ENCODE peak calls at places on chromosomes 4 and X, in eight cellular contexts. E, T, I, S, N, F, K and U are unnamed samples.
A peak's percentile ranks its signal among the peaks of the same experiment; 100 is the strongest.

GRCh38 chr4:131091896-131092295 is 1995.9 kb downstream of the C4orf33 start:
- DNase-seq in I (no peak), K (no peak), N (peak; percentile 43), S (no peak), T (peak; percentile 74), E (peak; percentile 1), F (no peak), U (no peak)

GRCh38 chr4:174266416-174266815 is 17.1 kb downstream of the FBXO8 start:
- DNase-seq in N (no peak), S (no peak), I (no peak), E (no peak), F (no peak), T (no peak), K (no peak), U (no peak)

GRCh38 chr4:128847074-128847724 is 37.7 kb downstream of the JADE1 start:
- DNase-seq in I (no peak), F (no peak), E (no peak), T (no peak), K (peak; percentile 81), S (no peak), N (no peak), U (peak; percentile 49)

GRCh38 chr4:37597019-37597418 is 89.2 kb downstream of the RELL1 start:
- DNase-seq in N (no peak), K (no peak), F (no peak), I (no peak), E (no peak), T (no peak), S (no peak), U (no peak)

GRCh38 chr4:150033937-150034336 is 44.3 kb upstream of the DCLK2 start:
- DNase-seq in F (no peak), S (peak; percentile 36), K (no peak), N (peak; percentile 38), T (no peak), E (no peak), I (peak; percentile 53), U (no peak)

GRCh38 chrX:106649523-106650428 is 38.0 kb downstream of the RADX start:
- DNase-seq in I (no peak), T (no peak), S (no peak), F (no peak), N (no peak), E (no peak), K (no peak), U (no peak)

GRCh38 chr4:139887962-139888735 is 222.5 kb downstream of the MGST2 start:
- DNase-seq in T (peak; percentile 26), N (no peak), S (no peak), I (peak; percentile 16), K (no peak), F (no peak), E (peak; percentile 23), U (peak; percentile 75)

GRCh38 chrX:111483876-111484275 is 27.6 kb upstream of the SERTM2 start:
- DNase-seq in E (no peak), F (no peak), I (no peak), T (no peak), N (no peak), K (no peak), S (no peak), U (no peak)

GRCh38 chrX:108001218-108001814 is 19.1 kb upstream of the TEX13B start:
- DNase-seq in T (peak; percentile 68), K (no peak), N (peak; percentile 34), S (no peak), I (no peak), E (peak; percentile 19), F (no peak), U (no peak)

GRCh38 chr4:97917115-97917514 is 226.2 kb downstream of the STPG2 start:
- DNase-seq in I (no peak), S (no peak), E (no peak), K (peak; percentile 51), T (no peak), N (no peak), F (no peak), U (peak; percentile 46)

GRCh38 chrX:9688833-9689232 is 76.8 kb downstream of the GPR143 start:
- DNase-seq in S (no peak), E (no peak), T (no peak), N (no peak), I (no peak), K (no peak), F (peak; percentile 32), U (no peak)

GRCh38 chr4:42302348-42302747 is 94.9 kb upstream of the SHISA3 start:
- DNase-seq in F (no peak), E (peak; percentile 64), S (peak; percentile 29), I (no peak), K (no peak), N (peak; percentile 27), T (peak; percentile 82), U (no peak)

GRCh38 chr4:144580421-144580820 is 65.5 kb upstream of the HHIP start:
- DNase-seq in I (no peak), E (no peak), K (no peak), T (no peak), S (no peak), F (no peak), N (peak; percentile 53), U (no peak)

GRCh38 chrX:73851014-73852009 is 288.3 kb downstream of the CHIC1 start:
- DNase-seq in S (peak; percentile 87), N (no peak), F (peak; percentile 96), K (peak; percentile 90), T (no peak), I (peak; percentile 90), E (peak; percentile 70), U (peak; percentile 92)

GRCh38 chr4:109495514-109495913 is 61.9 kb downstream of the SEC24B start:
- DNase-seq in N (no peak), S (no peak), T (no peak), I (no peak), F (no peak), E (no peak), K (no peak), U (no peak)

GRCh38 chr4:120000591-120001296 is 65.9 kb downstream of the MAD2L1 start:
- DNase-seq in S (no peak), F (no peak), I (no peak), T (no peak), N (no peak), E (no peak), K (no peak), U (no peak)

DNA sequence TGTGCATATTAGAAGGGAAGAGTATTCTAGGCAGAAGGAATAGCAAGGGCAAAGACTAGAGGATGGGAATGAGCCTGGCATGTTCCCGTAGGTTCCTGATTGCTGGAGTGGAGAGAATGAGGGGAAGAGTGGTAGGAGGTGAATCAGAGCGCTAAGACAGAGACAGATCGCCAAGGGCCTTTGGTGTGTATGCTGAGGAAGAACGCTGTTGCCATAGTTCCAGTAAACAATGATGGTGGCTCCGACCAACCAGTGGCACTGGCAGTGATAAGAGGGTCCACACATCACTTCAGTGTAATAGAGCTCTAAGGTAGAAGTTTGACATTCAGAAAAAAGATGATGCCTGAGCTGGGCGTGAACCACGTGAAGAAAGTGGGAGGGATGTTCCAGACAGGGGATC is 966 bp downstream of the TBC1D25 start:
- DNase-seq in T (no peak), K (no peak), F (peak; percentile 41), N (no peak), S (no peak), E (no peak), I (no peak), U (no peak)
- H3K4me3 ChIP-seq in T (peak overlapping the region; percentile 61), K (peak overlapping the region; percentile 57), F (peak overlapping the region; percentile 64), N (no peak overlapping the region), S (peak overlapping the region; percentile 66), E (peak overlapping the region; percentile 53), I (no peak overlapping the region), U (peak overlapping the region; percentile 66)

GRCh38 chr4:122898370-122899150 is 23.8 kb downstream of the NUDT6 start:
- DNase-seq in T (no peak), S (no peak), E (no peak), N (peak; percentile 90), I (no peak), F (no peak), K (no peak), U (no peak)
- H3K4me1 ChIP-seq in T (peaks cover 16% of the 10 kb centered on the region), S (peaks cover 4% of the 10 kb centered on the region), E (peaks cover 3% of the 10 kb centered on the region), N (peaks cover 33% of the 10 kb centered on the region), I (no peaks in the 10 kb centered on the region), F (no peaks in the 10 kb centered on the region), K (no peaks in the 10 kb centered on the region), U (no peaks in the 10 kb centered on the region)

GRCh38 chr4:122744229-122744628 is 11.7 kb downstream of the BBS12 start:
- DNase-seq in I (no peak), S (no peak), F (no peak), T (no peak), E (no peak), K (no peak), N (no peak), U (no peak)

GRCh38 chr4:122747068-122747467 is 14.6 kb downstream of the BBS12 start:
- DNase-seq in F (no peak), K (no peak), E (no peak), T (no peak), I (no peak), S (no peak), N (no peak), U (no peak)

GRCh38 chr4:122746485-122746965 is 14.0 kb downstream of the BBS12 start:
- DNase-seq in K (no peak), S (no peak), I (no peak), E (no peak), F (no peak), T (peak; percentile 31), N (no peak), U (no peak)

GRCh38 chr4:122747883-122748282 is 15.4 kb downstream of the BBS12 start:
- DNase-seq in S (no peak), E (no peak), N (no peak), T (no peak), K (no peak), F (no peak), I (no peak), U (no peak)

DNA sequence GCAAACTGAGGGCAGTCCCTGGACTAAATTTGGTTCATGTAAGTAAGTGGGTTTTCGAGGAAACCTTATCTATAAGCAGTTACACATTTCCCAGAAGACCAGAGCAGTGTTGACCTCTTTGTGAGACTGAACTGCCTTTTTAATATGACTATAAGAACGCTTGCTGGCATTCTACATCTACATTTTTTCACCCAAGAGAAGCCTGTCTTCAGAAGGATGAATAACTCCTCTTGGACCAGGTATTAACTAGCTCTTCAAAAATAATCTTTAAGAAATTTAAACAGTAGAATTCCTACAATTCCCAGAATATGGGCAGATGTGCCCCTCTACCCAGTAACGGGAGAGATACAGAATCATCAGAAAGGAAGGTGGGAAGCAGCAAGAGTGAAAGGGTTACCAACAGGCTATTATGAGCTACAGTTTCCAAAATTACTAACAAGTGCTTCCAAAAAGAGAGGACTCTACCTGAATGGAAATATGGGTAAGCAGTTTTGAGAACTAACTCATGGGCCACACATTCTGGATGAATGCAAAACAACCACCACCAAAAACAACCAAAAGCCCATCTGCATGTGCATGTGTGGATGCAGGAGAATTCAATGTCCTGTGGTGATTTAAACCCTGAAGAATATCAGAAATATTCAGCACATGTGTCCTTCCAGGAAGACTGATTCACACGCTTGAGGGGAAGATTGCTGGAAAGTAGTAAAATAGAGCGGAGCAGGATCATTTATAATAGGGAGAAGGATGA is 17.4 kb downstream of the BBS12 start:
- DNase-seq in S (no peak), I (no peak), F (no peak), N (no peak), K (no peak), E (no peak), T (no peak), U (no peak)
- TF ChIP-seq POLR2AphosphoS5 in S (no peak), I (no peak), F (no peak), N (no peak), K (no peak), E (no peak), T (no peak), U (no peak)

DNA sequence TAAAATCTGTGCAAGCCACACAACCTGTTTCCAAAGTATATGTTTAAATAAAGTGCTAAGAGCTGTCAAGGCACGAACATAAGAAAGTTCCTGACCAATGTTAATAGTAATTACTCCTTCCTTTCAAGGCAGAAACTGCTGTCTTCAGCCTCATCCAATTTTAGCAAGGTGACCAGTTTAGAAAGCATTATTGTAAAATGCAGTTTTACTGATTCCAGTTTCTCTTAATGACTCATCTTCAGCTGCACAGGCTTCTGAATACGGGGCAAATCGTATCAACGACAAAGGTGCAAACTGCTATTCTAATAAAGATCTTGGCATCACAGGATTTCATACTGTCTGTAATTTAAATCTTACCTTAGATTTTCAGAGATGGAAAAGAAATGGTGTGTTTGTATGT is 87.5 kb downstream of the PPP3CA start:
- DNase-seq in K (no peak), E (no peak), T (no peak), I (no peak), S (no peak), F (no peak), N (peak; percentile 66), U (no peak)
- H3K4me3 ChIP-seq in K (no peak overlapping the region), E (no peak overlapping the region), T (no peak overlapping the region), I (no peak overlapping the region), S (no peak overlapping the region), F (no peak overlapping the region), N (no peak overlapping the region), U (no peak overlapping the region)